ENCODE peak calls at places on chromosomes 6 and 20, in seven cellular contexts. M is tibial artery; R is endothelial cell of umbilical vein; O is uterus; D is sigmoid colon; I is PC-3; Z is CD8-positive, alpha-beta memory T cell. E is an unnamed sample. For H3K4me1, the result is how much of the 10 kb centered on the place peaks cover.

GRCh38 chr6:41228616-41229015 is 467 bp downstream of the TREML4 start:
- DNase-seq in M (no peak), R (no peak), O (no peak), D (no peak), I (no peak), Z (no peak), E (peak)

GRCh38 chr6:19472168-19472567 is 365.0 kb upstream of the ID4 start:
- DNase-seq in M (no peak), R (no peak), O (no peak), D (no peak), I (peak), Z (no peak), E (peak)

GRCh38 chr6:146905313-146905712 is 298.9 kb upstream of the STXBP5 start:
- DNase-seq in M (no peak), R (peak), O (no peak), D (no peak), I (peak), Z (no peak), E (peak)

GRCh38 chr6:7672066-7673062 is 53.5 kb upstream of the BMP6 start:
- DNase-seq in M (no peak), R (no peak), O (no peak), D (no peak), I (no peak), Z (no peak), E (peak)

GRCh38 chr20:49982072-49982345 is 771 bp upstream of the SNAI1 start:
- DNase-seq in M (no peak), R (no peak), O (no peak), D (no peak), I (no peak), Z (no peak), E (no peak)

GRCh38 chr6:166955865-166956443 is 396 bp downstream of the RNASET2 start:
- DNase-seq in M (no peak), R (no peak), O (no peak), D (no peak), I (peak), Z (no peak), E (no peak)

GRCh38 chr6:165708985-165709576 is 46.0 kb upstream of the PDE10A start:
- DNase-seq in M (no peak), R (no peak), O (no peak), D (no peak), I (no peak), Z (no peak), E (no peak)

GRCh38 chr20:913306-913849 is 2.8 kb downstream of the ANGPT4 start:
- DNase-seq in M (peak), R (no peak), O (no peak), D (no peak), I (no peak), Z (no peak), E (no peak)

GRCh38 chr6:1591243-1591642 is 18.5 kb upstream of the FOXC1 start:
- DNase-seq in M (peak), R (no peak), O (no peak), D (no peak), I (no peak), Z (no peak), E (no peak)

GRCh38 chr6:16332175-16332542 is 93.8 kb downstream of the GMPR start:
- DNase-seq in M (peak), R (peak), O (peak), D (peak), I (peak), Z (peak), E (peak)
- H3K4me1 ChIP-seq in M (under half), R (under half), O (under half), D (half or more), I (under half), Z (under half), E (half or more)

GRCh38 chr6:137494281-137494966 is at the start of gene OLIG3:
- DNase-seq in M (no peak), R (no peak), O (no peak), D (no peak), I (no peak), Z (no peak), E (no peak)
- H3K4me1 ChIP-seq in M (half or more), R (under half), O (under half), D (under half), I (under half), Z (half or more), E (under half)

GRCh38 chr6:34239893-34240292 is 3.2 kb downstream of the HMGA1 start:
- DNase-seq in M (peak), R (no peak), O (no peak), D (peak), I (no peak), Z (no peak), E (no peak)

GRCh38 chr6:34240329-34241248 is 3.9 kb downstream of the HMGA1 start:
- DNase-seq in M (peak), R (no peak), O (no peak), D (peak), I (no peak), Z (no peak), E (no peak)

GRCh38 chr6:34237722-34238506 is 1.2 kb downstream of the HMGA1 start:
- DNase-seq in M (peak), R (no peak), O (peak), D (peak), I (peak), Z (peak), E (peak)

GRCh38 chr6:34238507-34239239 is 2.0 kb downstream of the HMGA1 start:
- DNase-seq in M (peak), R (no peak), O (no peak), D (peak), I (no peak), Z (no peak), E (no peak)

DNA sequence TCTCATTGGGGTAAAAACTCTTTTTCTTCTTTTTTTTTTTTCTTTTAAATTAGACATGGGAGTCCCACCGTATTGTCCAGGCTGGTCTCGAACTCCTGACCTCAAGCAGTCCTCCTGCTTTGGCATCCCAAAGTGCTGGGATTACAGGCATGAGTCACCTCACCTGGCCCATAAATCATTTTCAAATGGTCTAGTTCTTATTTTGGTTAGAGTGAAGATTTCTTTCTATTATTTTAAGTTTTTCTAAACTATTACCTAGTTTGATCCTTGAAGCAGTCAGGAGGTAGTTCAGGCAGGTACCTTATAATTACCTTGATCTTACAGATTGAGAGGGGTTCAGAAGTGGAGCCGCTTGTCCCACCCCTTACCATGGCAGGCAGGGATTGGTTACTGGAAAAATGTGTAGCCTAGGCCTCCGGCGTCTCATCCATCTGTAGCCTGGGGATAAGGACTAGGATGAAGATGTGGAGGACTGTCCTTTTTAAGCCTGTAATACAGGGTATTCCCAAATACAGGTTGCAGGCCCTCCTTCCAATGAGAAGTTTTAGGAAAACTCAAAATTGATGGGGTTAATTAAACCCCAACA is 2.7 kb downstream of the HMGA1 start:
- DNase-seq in M (peak), R (no peak), O (no peak), D (peak), I (peak), Z (no peak), E (no peak)
- H3K4me1 ChIP-seq in M (under half), R (half or more), O (under half), D (under half), I (half or more), Z (under half), E (under half)

GRCh38 chr20:25049261-25050060 is 8.5 kb downstream of the ACSS1 start:
- DNase-seq in M (peak), R (no peak), O (peak), D (peak), I (no peak), Z (no peak), E (no peak)

GRCh38 chr20:25051386-25052155 is 6.4 kb downstream of the ACSS1 start:
- DNase-seq in M (peak), R (no peak), O (no peak), D (peak), I (no peak), Z (no peak), E (no peak)

GRCh38 chr20:25050082-25050481 is 7.9 kb downstream of the ACSS1 start:
- DNase-seq in M (no peak), R (no peak), O (no peak), D (no peak), I (no peak), Z (no peak), E (no peak)

GRCh38 chr20:25052255-25053206 is 5.4 kb downstream of the ACSS1 start:
- DNase-seq in M (peak), R (no peak), O (peak), D (peak), I (no peak), Z (no peak), E (no peak)

GRCh38 chr20:25050501-25051350 is 7.2 kb downstream of the ACSS1 start:
- DNase-seq in M (peak), R (no peak), O (no peak), D (peak), I (no peak), Z (no peak), E (no peak)
- H3K4me1 ChIP-seq in M (half or more), R (under half), O (under half), D (half or more), I (under half), Z (under half), E (half or more)

GRCh38 chr6:43054206-43054943 is 724 bp upstream of the CUL7 start:
- DNase-seq in M (no peak), R (peak), O (peak), D (no peak), I (no peak), Z (no peak), E (no peak)
- H3K4me1 ChIP-seq in M (under half), R (under half), O (under half), D (under half), I (under half), Z (under half), E (under half)

DNA sequence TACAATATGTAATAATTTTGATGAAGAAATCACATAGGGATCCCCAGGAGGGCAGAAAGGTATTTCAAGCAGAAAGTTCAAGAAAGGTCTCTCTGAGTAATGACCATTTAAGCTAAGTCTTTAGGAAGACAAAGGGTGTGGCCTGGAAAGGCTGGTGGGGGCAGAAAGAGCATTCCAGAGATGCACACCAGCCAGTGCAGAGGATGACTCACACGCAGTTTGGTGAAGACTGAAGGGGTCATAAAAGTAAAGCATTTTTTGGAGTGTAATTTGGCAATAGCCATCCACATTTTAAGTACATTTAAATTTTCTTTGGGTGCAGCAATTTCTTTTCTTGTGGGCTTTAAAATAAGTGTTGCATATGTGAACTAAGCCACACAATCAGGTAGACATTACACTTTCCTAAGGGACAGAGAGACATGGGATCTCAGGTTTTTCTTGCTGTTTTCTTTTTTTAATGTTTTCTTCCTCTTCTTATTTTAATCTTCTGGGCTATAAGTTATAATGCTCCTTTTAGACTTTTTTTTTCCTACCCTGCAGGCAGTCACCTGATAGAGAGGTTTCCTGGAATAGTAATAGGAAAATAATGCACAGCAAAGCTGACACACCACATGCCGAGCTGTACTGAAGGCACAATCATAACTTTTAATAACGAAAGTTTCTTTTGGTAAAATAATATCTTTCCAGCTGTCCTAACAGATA is 49.5 kb upstream of the PTPRK start:
- DNase-seq in M (no peak), R (peak), O (no peak), D (no peak), I (peak), Z (no peak), E (peak)
- H3K4me1 ChIP-seq in M (under half), R (under half), O (under half), D (under half), I (half or more), Z (under half), E (under half)

GRCh38 chr20:61304750-61305149 is 52.7 kb downstream of the CDH4 start:
- DNase-seq in M (no peak), R (no peak), O (no peak), D (no peak), I (no peak), Z (no peak), E (no peak)

GRCh38 chr20:61308171-61308795 is 56.2 kb downstream of the CDH4 start:
- DNase-seq in M (no peak), R (no peak), O (no peak), D (no peak), I (no peak), Z (no peak), E (no peak)

GRCh38 chr20:61306935-61307475 is 54.9 kb downstream of the CDH4 start:
- DNase-seq in M (no peak), R (no peak), O (no peak), D (no peak), I (no peak), Z (no peak), E (no peak)

GRCh38 chr20:61310954-61311353 is 58.9 kb downstream of the CDH4 start:
- DNase-seq in M (no peak), R (no peak), O (no peak), D (no peak), I (peak), Z (no peak), E (no peak)

GRCh38 chr20:61307686-61308085 is 55.6 kb downstream of the CDH4 start:
- DNase-seq in M (no peak), R (no peak), O (no peak), D (no peak), I (no peak), Z (no peak), E (no peak)
- H3K4me1 ChIP-seq in M (under half), R (under half), O (under half), D (under half), I (under half), Z (under half), E (under half)

DNA sequence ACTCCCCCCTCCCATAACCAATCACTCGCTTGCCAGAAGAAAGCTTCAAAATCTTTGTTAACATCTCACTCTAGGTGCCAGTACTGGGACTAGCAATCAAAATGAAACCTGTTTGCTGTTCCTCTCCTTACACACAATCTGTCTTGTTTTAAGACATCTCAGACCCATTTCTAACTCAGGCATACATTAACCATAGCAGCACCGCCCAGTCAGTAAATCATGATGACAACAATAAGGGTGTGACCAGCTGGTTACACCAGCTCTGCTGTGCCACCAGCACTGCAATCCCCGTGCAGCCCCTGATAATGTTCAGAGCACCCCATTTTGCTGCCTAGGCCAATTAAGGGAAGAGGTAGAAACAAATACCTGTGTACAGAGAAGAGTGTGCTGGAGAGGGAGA is 185.2 kb upstream of the TAB2 start:
- DNase-seq in M (no peak), R (no peak), O (no peak), D (no peak), I (no peak), Z (no peak), E (no peak)
- H3K4me1 ChIP-seq in M (under half), R (under half), O (under half), D (under half), I (under half), Z (under half), E (under half)